ENCODE peak calls at places on chromosomes 16 and 17, in five cellular contexts. U is BE2C; E is body of pancreas; N is naive thymus-derived CD4-positive, alpha-beta T cell; S is left lung. F is an unnamed sample. For H3K4me1, the result is how much of the 10 kb centered on the place peaks cover.

GRCh38 chr16:57175896-57176295 is 9.9 kb downstream of the PSME3IP1 start:
- DNase-seq in U (no peak), E (no peak), N (no peak), S (no peak), F (no peak)

GRCh38 chr16:58002411-58002790 is 1.2 kb downstream of the USB1 start:
- DNase-seq in U (no peak), E (no peak), N (no peak), S (no peak), F (no peak)

GRCh38 chr16:55470533-55471371 is 8.2 kb upstream of the MMP2 start:
- DNase-seq in U (peak), E (no peak), N (no peak), S (no peak), F (no peak)

GRCh38 chr17:73705594-73705993 is 61.3 kb upstream of the SDK2 start:
- DNase-seq in U (peak), E (no peak), N (no peak), S (peak), F (no peak)

GRCh38 chr17:3672571-3672970 is 4.0 kb downstream of the EMC6 start:
- DNase-seq in U (no peak), E (no peak), N (no peak), S (no peak), F (no peak)

GRCh38 chr17:39601758-39602532 is 5.8 kb downstream of the NEUROD2 start:
- DNase-seq in U (no peak), E (no peak), N (no peak), S (no peak), F (no peak)

GRCh38 chr17:61335845-61336655 is 63.6 kb upstream of the TBX2 start:
- DNase-seq in U (no peak), E (peak), N (no peak), S (peak), F (no peak)

GRCh38 chr16:1026784-1027415 is 45.3 kb downstream of the SOX8 start:
- DNase-seq in U (no peak), E (no peak), N (no peak), S (no peak), F (no peak)

GRCh38 chr16:28537964-28538732 is 626 bp downstream of the NUPR1 start:
- DNase-seq in U (no peak), E (peak), N (no peak), S (no peak), F (no peak)

GRCh38 chr17:19421926-19422325 is 10.9 kb downstream of the RNF112 start:
- DNase-seq in U (no peak), E (no peak), N (no peak), S (no peak), F (no peak)

GRCh38 chr17:83055911-83056582 is 23.4 kb upstream of the METRNL start:
- DNase-seq in U (no peak), E (no peak), N (no peak), S (peak), F (no peak)

GRCh38 chr17:37833237-37833859 is 88.5 kb upstream of the HNF1B start:
- DNase-seq in U (no peak), E (no peak), N (no peak), S (no peak), F (no peak)

GRCh38 chr17:78491236-78492115 is 85.7 kb downstream of the DNAH17 start:
- DNase-seq in U (no peak), E (no peak), N (no peak), S (no peak), F (no peak)

GRCh38 chr16:50254072-50254471 is 12.3 kb upstream of the ADCY7 start:
- DNase-seq in U (no peak), E (no peak), N (no peak), S (no peak), F (no peak)

GRCh38 chr17:35170968-35171771 is 23.0 kb downstream of the SLC35G3 start:
- DNase-seq in U (no peak), E (peak), N (peak), S (peak), F (no peak)

GRCh38 chr17:54257440-54257839 is 434.7 kb downstream of the KIF2B start:
- DNase-seq in U (no peak), E (no peak), N (no peak), S (no peak), F (no peak)

GRCh38 chr16:22346463-22346862 is 28.0 kb downstream of the CDR2 start:
- DNase-seq in U (no peak), E (no peak), N (no peak), S (no peak), F (no peak)

GRCh38 chr16:61370564-61370963 is 665.7 kb downstream of the CDH8 start:
- DNase-seq in U (no peak), E (no peak), N (no peak), S (no peak), F (no peak)

GRCh38 chr17:81488276-81488860 is 24.2 kb downstream of the ACTG1 start:
- DNase-seq in U (no peak), E (no peak), N (no peak), S (no peak), F (no peak)
- H3K4me1 ChIP-seq in U (under half), E (under half), N (under half), S (under half), F (under half)

GRCh38 chr16:88119881-88120280 is 168.6 kb downstream of the BANP start:
- DNase-seq in U (no peak), E (no peak), N (no peak), S (no peak), F (no peak)

GRCh38 chr16:88121886-88122580 is 170.8 kb downstream of the BANP start:
- DNase-seq in U (no peak), E (no peak), N (no peak), S (no peak), F (no peak)

GRCh38 chr16:88120812-88121211 is 169.6 kb downstream of the BANP start:
- DNase-seq in U (no peak), E (no peak), N (no peak), S (no peak), F (no peak)

GRCh38 chr16:88116121-88116900 is 165.1 kb downstream of the BANP start:
- DNase-seq in U (no peak), E (no peak), N (no peak), S (no peak), F (no peak)

DNA sequence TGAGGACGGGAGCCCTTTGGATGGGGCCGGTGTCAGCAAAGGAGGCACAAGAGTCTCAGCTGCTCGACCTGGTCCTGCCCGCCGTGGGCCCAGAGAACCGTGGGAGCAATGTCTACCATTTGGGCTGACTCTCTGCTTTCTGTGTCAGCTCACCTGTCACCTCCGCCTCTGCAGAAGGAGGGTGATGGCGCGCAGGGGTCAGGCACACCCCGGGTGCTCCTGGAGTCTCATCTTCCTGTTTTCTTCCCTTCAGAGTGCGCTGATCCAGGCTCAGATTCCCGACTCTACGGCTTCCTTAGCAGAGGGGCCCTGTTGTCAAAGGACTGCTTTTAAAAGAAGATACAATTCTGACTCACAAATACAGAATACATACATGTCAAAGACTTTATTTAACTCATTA is 167.1 kb downstream of the BANP start:
- DNase-seq in U (no peak), E (no peak), N (no peak), S (no peak), F (no peak)
- H3K4me3 ChIP-seq in U (no peak), E (no peak), N (no peak), S (no peak), F (no peak)

GRCh38 chr17:67294451-67295199 is 49.6 kb upstream of the HELZ start:
- DNase-seq in U (no peak), E (no peak), N (no peak), S (no peak), F (no peak)
- H3K4me1 ChIP-seq in U (under half), E (under half), N (under half), S (under half), F (under half)

GRCh38 chr17:48605991-48606891 is 1.5 kb upstream of the HOXB6 start:
- DNase-seq in U (no peak), E (no peak), N (no peak), S (no peak), F (no peak)

GRCh38 chr17:48604770-48605329 is at the start of gene HOXB6:
- DNase-seq in U (no peak), E (no peak), N (no peak), S (no peak), F (no peak)

GRCh38 chr17:48601528-48602430 is 3.0 kb downstream of the HOXB6 start:
- DNase-seq in U (no peak), E (no peak), N (no peak), S (no peak), F (no peak)

GRCh38 chr17:48605409-48605864 is 651 bp upstream of the HOXB6 start:
- DNase-seq in U (no peak), E (no peak), N (no peak), S (no peak), F (no peak)

DNA sequence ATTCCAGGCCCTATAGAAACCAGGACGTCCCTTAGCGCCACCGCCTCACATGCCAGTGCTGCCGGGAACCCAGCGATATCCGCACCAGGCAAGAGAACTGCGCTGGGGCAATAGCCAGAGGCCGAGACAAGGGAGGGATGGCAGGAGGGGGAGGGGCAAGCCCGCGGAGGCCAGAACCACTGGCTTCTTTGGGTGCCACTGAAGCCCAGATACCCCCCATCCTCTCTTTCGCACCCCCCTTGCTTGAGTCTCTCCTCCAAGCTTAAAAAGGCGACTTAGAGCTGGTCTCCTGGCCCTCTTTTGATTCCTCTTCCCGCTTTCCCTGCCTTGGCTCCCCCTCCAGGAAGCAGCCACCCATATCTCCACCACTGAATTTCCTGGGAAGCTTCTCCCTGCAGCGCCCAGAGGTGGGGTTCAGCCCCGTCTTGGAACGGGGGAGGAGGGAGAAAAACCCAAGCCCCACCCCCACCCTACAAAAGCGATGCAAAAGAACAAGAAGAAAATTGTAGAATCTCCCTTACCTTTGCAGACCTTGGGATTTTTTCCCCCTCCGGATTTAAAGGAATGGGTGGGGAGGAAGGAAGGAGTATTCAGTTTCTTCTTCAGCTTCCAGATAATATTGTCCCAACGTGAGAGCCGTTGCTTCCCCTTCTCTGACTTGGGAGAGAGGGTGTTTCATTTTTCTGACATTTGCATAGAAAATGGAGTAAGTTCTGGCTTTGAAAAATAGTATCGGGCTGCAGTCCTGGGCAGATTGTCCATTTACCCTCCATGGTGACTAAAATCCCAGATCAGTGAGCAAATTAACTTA is 622 bp downstream of the HOXB6 start:
- DNase-seq in U (no peak), E (no peak), N (no peak), S (no peak), F (no peak)
- H3K4me3 ChIP-seq in U (no peak), E (no peak), N (no peak), S (no peak), F (no peak)

GRCh38 chr17:75877752-75878173 is 618 bp downstream of the TRIM47 start:
- DNase-seq in U (peak), E (peak), N (peak), S (peak), F (peak)

GRCh38 chr17:75876938-75877751 is 1.2 kb downstream of the TRIM47 start:
- DNase-seq in U (peak), E (peak), N (no peak), S (peak), F (no peak)

GRCh38 chr17:75875940-75876189 is 2.5 kb downstream of the TRIM47 start:
- DNase-seq in U (no peak), E (no peak), N (no peak), S (no peak), F (no peak)

GRCh38 chr17:75875182-75875939 is 3.0 kb downstream of the TRIM47 start:
- DNase-seq in U (no peak), E (peak), N (no peak), S (peak), F (no peak)

GRCh38 chr17:75876190-75876937 is 2.0 kb downstream of the TRIM47 start:
- DNase-seq in U (no peak), E (peak), N (peak), S (peak), F (peak)
- H3K4me1 ChIP-seq in U (under half), E (half or more), N (under half), S (under half), F (half or more)

DNA sequence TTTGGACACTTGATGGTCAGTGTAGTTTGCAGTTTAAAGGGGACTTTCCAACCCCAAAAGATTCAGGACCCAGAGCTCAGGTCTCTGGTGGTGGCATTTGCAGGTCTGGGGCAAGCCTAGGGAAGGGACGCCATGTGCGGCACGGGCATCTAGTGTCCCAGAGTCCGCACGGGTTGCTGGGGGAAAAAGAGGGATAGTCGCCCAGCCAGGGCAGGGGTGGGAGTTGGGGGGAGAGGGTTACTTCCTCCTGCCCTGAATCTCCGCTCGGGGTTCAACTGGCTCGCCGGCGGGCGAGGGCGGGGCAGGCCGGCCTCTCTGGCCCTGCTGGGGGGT is 239 bp upstream of the CA7 start:
- DNase-seq in U (no peak), E (no peak), N (no peak), S (no peak), F (no peak)
- H3K4me3 ChIP-seq in U (no peak), E (no peak), N (no peak), S (peak), F (no peak)

GRCh38 chr17:1003633-1003971 is 6.7 kb downstream of the TIMM22 start:
- DNase-seq in U (no peak), E (no peak), N (no peak), S (no peak), F (no peak)
- H3K4me1 ChIP-seq in U (under half), E (under half), N (under half), S (under half), F (under half)

GRCh38 chr17:45771473-45771959 is 12.6 kb upstream of the CRHR1 start:
- DNase-seq in U (no peak), E (no peak), N (no peak), S (no peak), F (no peak)
- H3K4me3 ChIP-seq in U (no peak), E (no peak), N (no peak), S (no peak), F (no peak)

DNA sequence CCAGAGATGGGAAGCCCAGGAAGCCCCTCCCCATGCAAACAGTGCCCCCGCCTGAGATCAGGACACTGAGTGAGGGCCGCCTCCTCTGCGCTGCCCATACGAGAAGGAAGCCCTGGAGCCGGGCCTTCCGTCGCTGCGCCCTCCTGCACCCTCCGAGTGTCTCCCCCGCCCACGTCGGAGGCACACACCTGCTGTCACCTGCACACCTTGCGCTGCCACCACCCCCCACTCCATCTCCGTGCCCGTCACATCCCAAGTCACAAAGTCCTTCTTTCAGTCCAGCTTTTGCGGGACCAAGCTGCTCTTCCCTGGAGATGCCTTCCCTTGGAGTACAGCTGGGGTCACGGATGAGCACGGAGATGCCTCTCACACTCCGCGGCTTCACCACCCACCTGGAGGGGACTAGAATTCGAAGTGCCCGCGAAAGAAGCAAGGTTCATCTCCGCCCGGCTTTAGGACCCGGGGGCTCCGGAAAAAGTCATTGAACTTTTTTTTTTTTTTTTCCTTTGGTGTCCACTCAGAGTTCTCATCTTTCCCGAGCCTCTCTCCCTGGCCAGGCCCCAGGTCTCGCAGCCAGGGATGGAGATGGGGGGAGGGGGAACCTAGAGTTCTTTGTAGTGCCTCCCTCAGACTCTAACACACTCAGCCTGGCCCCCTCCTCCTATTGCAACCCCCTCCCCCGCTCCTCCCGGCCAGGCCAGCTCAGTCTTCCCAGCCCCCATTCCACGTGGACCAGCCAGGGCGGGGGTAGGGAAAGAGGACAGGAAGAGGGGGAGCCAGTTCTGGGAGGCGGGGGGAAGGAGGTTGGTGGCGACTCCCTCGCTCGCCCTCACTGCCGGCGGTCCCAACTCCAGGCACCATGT is at the start of gene FKBP10:
- DNase-seq in U (peak), E (peak), N (peak), S (peak), F (no peak)
- H3K4me1 ChIP-seq in U (under half), E (under half), N (under half), S (under half), F (under half)

GRCh38 chr17:15453246-15453645 is 14.2 kb downstream of the CDRT4 start:
- DNase-seq in U (no peak), E (no peak), N (no peak), S (no peak), F (no peak)

GRCh38 chr17:15453782-15454181 is 13.6 kb downstream of the CDRT4 start:
- DNase-seq in U (no peak), E (no peak), N (no peak), S (no peak), F (no peak)

GRCh38 chr17:15456486-15456885 is 10.9 kb downstream of the CDRT4 start:
- DNase-seq in U (no peak), E (no peak), N (no peak), S (no peak), F (no peak)

GRCh38 chr17:15452746-15453145 is 14.7 kb downstream of the CDRT4 start:
- DNase-seq in U (no peak), E (no peak), N (no peak), S (no peak), F (no peak)

DNA sequence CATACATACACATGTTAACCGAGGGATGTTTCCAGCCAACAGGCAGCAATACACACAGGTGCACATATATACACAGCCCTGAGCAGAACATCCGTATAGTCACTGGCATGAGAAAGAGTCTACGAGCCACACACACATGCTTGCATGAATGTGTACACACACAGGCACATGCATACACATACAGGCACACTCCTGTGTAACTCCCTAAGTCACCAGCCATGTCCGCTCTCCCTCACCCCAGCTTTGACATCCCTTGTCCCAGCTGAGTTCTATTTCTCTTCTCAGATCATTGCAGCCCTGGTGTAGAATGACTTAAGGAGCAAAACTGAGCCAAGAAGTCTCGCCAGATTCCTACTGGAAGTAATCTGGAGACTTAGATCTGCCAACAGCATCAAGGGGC is 13.1 kb downstream of the CDRT4 start:
- DNase-seq in U (no peak), E (no peak), N (no peak), S (no peak), F (no peak)
- H3K4me3 ChIP-seq in U (no peak), E (no peak), N (no peak), S (no peak), F (no peak)

F was measured in effector memory CD4-positive, alpha-beta T cell.